ENCODE peak calls at places on chromosomes 5 and 9, in seven cellular contexts. J, V, I, W, D, O and N are unnamed samples.

GRCh38 chr9:110842976-110843375 is 174.4 kb downstream of the MUSK start:
- DNase-seq in J (no peak), V (no peak), I (no peak), W (no peak), D (no peak), O (no peak), N (no peak)

GRCh38 chr5:141605523-141606277 is 13.1 kb downstream of the DIAPH1 start:
- DNase-seq in J (no peak), V (no peak), I (no peak), W (peak; percentile 99), D (peak; percentile 46), O (peak; percentile 48), N (no peak)

GRCh38 chr9:133989554-133990365 is 2.4 kb downstream of the VAV2 start:
- DNase-seq in J (no peak), V (no peak), I (no peak), W (no peak), D (no peak), O (no peak), N (no peak)

GRCh38 chr5:95822038-95822407 is 503 bp downstream of the GLRX start:
- DNase-seq in J (peak; percentile 52), V (peak; percentile 52), I (no peak), W (peak; percentile 42), D (peak; percentile 79), O (no peak), N (no peak)

GRCh38 chr5:179135441-179136215 is 75.5 kb downstream of the ZNF354C start:
- DNase-seq in J (no peak), V (no peak), I (no peak), W (no peak), D (no peak), O (no peak), N (no peak)

GRCh38 chr5:132100672-132101261 is 27.2 kb downstream of the CSF2 start:
- DNase-seq in J (no peak), V (no peak), I (no peak), W (no peak), D (no peak), O (no peak), N (no peak)

GRCh38 chr9:94554439-94555331 is at the start of gene PCAT7:
- DNase-seq in J (peak; percentile 13), V (no peak), I (no peak), W (peak; percentile 51), D (peak; percentile 35), O (no peak), N (peak; percentile 64)

GRCh38 chr5:179250561-179251225 is 94.6 kb downstream of the ADAMTS2 start:
- DNase-seq in J (no peak), V (no peak), I (no peak), W (no peak), D (peak; percentile 6), O (no peak), N (no peak)

GRCh38 chr5:179141867-179142266 is 81.7 kb downstream of the ZNF354C start:
- DNase-seq in J (no peak), V (no peak), I (no peak), W (no peak), D (no peak), O (no peak), N (no peak)

GRCh38 chr9:107635137-107635802 is 145.7 kb upstream of the KLF4 start:
- DNase-seq in J (no peak), V (no peak), I (no peak), W (no peak), D (no peak), O (no peak), N (no peak)

GRCh38 chr5:74424162-74424868 is 216.2 kb downstream of the ENC1 start:
- DNase-seq in J (no peak), V (no peak), I (no peak), W (no peak), D (no peak), O (no peak), N (no peak)

GRCh38 chr5:167699434-167699833 is 592.0 kb upstream of the WWC1 start:
- DNase-seq in J (no peak), V (no peak), I (no peak), W (no peak), D (no peak), O (no peak), N (no peak)

GRCh38 chr5:132080595-132080994 is 7.0 kb downstream of the CSF2 start:
- DNase-seq in J (no peak), V (no peak), I (no peak), W (no peak), D (no peak), O (no peak), N (no peak)